ENCODE peak calls at places on chromosome 17, in seven cellular contexts. K is tibial artery; G is fibroblast of lung; N is CD8-positive, alpha-beta memory T cell; C is NCI-H1105; Q is PC-3; R is choroid plexus epithelial cell. B is an unnamed sample.
A peak's percentile ranks its signal among the peaks of the same experiment; 100 is the strongest.

GRCh38 chr17:49217651-49218413 is 7.3 kb downstream of the ABI3 start:
- DNase-seq in C (no peak), K (peak; percentile 81), G (no peak), R (no peak), Q (no peak), N (peak; percentile 90), B (no peak)

GRCh38 chr17:64984776-64985521 is 65.7 kb upstream of the LRRC37A3 start:
- DNase-seq in N (peak; percentile 72), K (no peak), C (no peak), G (peak; percentile 67), R (no peak), Q (peak; percentile 90), B (no peak)

GRCh38 chr17:81330884-81331245 is 35.8 kb upstream of the SLC38A10 start:
- DNase-seq in G (no peak), R (no peak), C (no peak), N (no peak), K (no peak), Q (no peak), B (no peak)

GRCh38 chr17:76063880-76064546 is 8.3 kb downstream of the SRP68 start:
- DNase-seq in G (no peak), R (no peak), K (no peak), N (peak; percentile 31), C (no peak), Q (no peak), B (no peak)

GRCh38 chr17:81513669-81514484 is 1.3 kb upstream of the ACTG1 start:
- DNase-seq in C (peak; percentile 66), K (peak; percentile 86), R (peak; percentile 82), Q (peak; percentile 67), N (peak; percentile 25), G (peak; percentile 72), B (peak; percentile 71)

GRCh38 chr17:75891605-75892555 is 4.9 kb downstream of the TRIM65 start:
- DNase-seq in C (no peak), G (no peak), R (no peak), K (no peak), Q (no peak), N (no peak), B (no peak)

GRCh38 chr17:79627184-79627765 is 16.4 kb upstream of the RBFOX3 start:
- DNase-seq in C (no peak), G (no peak), R (no peak), K (peak; percentile 41), Q (no peak), N (no peak), B (no peak)

GRCh38 chr17:70365098-70365583 is 195.8 kb downstream of the KCNJ2 start:
- DNase-seq in G (peak; percentile 37), K (no peak), C (no peak), R (peak; percentile 93), N (no peak), Q (no peak), B (no peak)

GRCh38 chr17:64282753-64283080 is 19.7 kb upstream of the TEX2 start:
- DNase-seq in Q (peak; percentile 25), N (no peak), R (no peak), C (no peak), G (no peak), K (no peak), B (no peak)

GRCh38 chr17:73855933-73856332 is 211.7 kb upstream of the SDK2 start:
- DNase-seq in C (no peak), K (no peak), R (no peak), N (no peak), Q (no peak), G (no peak), B (no peak)

GRCh38 chr17:21678451-21679081 is 13.8 kb upstream of the KCNJ18 start:
- DNase-seq in N (no peak), K (peak; percentile 54), R (no peak), Q (no peak), G (no peak), C (no peak), B (peak; percentile 58)

GRCh38 chr17:80264048-80264792 is 3.6 kb downstream of the RNF213 start:
- DNase-seq in Q (no peak), R (no peak), N (peak; percentile 63), G (no peak), K (no peak), C (no peak), B (no peak)

GRCh38 chr17:59165933-59166342 is 10.4 kb downstream of the PRR11 start:
- DNase-seq in C (peak; percentile 21), K (no peak), N (peak; percentile 29), R (peak; percentile 83), Q (peak; percentile 77), G (peak; percentile 57), B (no peak)

GRCh38 chr17:10666921-10667320 is 9.8 kb upstream of the MYH3 start:
- DNase-seq in N (no peak), G (peak; percentile 28), R (peak; percentile 23), C (no peak), Q (no peak), K (no peak), B (no peak)

GRCh38 chr17:8894673-8895578 is 27.5 kb upstream of the PIK3R6 start:
- DNase-seq in C (peak; percentile 31), K (peak; percentile 71), G (peak; percentile 73), N (peak; percentile 28), Q (peak; percentile 58), R (peak; percentile 85), B (peak; percentile 67)

GRCh38 chr17:79976451-79976850 is 59.2 kb downstream of the TBC1D16 start:
- DNase-seq in C (no peak), N (no peak), K (peak; percentile 29), Q (no peak), G (no peak), R (no peak), B (no peak)

GRCh38 chr17:15351925-15352324 is 10.5 kb upstream of the TEKT3 start:
- DNase-seq in C (no peak), G (peak; percentile 92), N (no peak), R (peak; percentile 85), Q (peak; percentile 97), K (no peak), B (no peak)